ENCODE peak calls at places on chromosomes 16 and 17, in five cellular contexts. H is posterior cingulate gyrus; I is naive thymus-derived CD8-positive, alpha-beta T cell; K is T-helper 22 cell; Y is LoVo. L is an unnamed sample.

GRCh38 chr17:74748279-74748528 is 224 bp upstream of the NHERF1 start:
- DNase-seq in H (no peak), I (no peak), K (no peak), Y (no peak), L (no peak)

GRCh38 chr16:27387724-27388123 is 14.2 kb upstream of the IL21R start:
- DNase-seq in H (no peak), I (no peak), K (no peak), Y (no peak), L (no peak)

GRCh38 chr16:79795556-79795955 is 195.0 kb upstream of the MAF start:
- DNase-seq in H (no peak), I (no peak), K (no peak), Y (no peak), L (no peak)

GRCh38 chr16:80599466-80599865 is 58.7 kb downstream of the DYNLRB2 start:
- DNase-seq in H (no peak), I (no peak), K (no peak), Y (no peak), L (no peak)

GRCh38 chr17:73772107-73772705 is 128.0 kb upstream of the SDK2 start:
- DNase-seq in H (no peak), I (no peak), K (no peak), Y (no peak), L (no peak)

GRCh38 chr17:12034538-12034937 is 13.9 kb downstream of the MAP2K4 start:
- DNase-seq in H (no peak), I (no peak), K (no peak), Y (no peak), L (no peak)

GRCh38 chr16:280552-280951 is at the start of gene ARHGDIG:
- DNase-seq in H (no peak), I (no peak), K (no peak), Y (no peak), L (no peak)

GRCh38 chr17:58911741-58912343 is 156.2 kb downstream of the PPM1E start:
- DNase-seq in H (no peak), I (no peak), K (no peak), Y (no peak), L (no peak)

GRCh38 chr17:31269597-31269996 is 27.4 kb downstream of the OMG start:
- DNase-seq in H (no peak), I (no peak), K (no peak), Y (peak), L (no peak)

GRCh38 chr17:81282141-81282540 is 13.0 kb downstream of the SLC38A10 start:
- DNase-seq in H (no peak), I (no peak), K (no peak), Y (no peak), L (no peak)

GRCh38 chr17:18025596-18026407 is 13.2 kb downstream of the ATPAF2 start:
- DNase-seq in H (no peak), I (no peak), K (no peak), Y (no peak), L (no peak)

GRCh38 chr17:41762391-41762790 is 24.1 kb downstream of the JUP start:
- DNase-seq in H (no peak), I (no peak), K (no peak), Y (no peak), L (no peak)

GRCh38 chr16:79980650-79981521 is 380.3 kb upstream of the MAF start:
- DNase-seq in H (peak), I (no peak), K (no peak), Y (no peak), L (no peak)

GRCh38 chr16:84924339-84925091 is 86.8 kb downstream of the ZDHHC7 start:
- DNase-seq in H (no peak), I (no peak), K (no peak), Y (no peak), L (no peak)

GRCh38 chr17:45172541-45173286 is 11.0 kb downstream of the HEXIM2 start:
- DNase-seq in H (peak), I (peak), K (peak), Y (peak), L (peak)

GRCh38 chr16:27408602-27409031 is 6.6 kb downstream of the IL21R start:
- DNase-seq in H (no peak), I (no peak), K (no peak), Y (no peak), L (no peak)

GRCh38 chr16:88878967-88879787 is 12.7 kb upstream of the PABPN1L start:
- DNase-seq in H (no peak), I (no peak), K (no peak), Y (no peak), L (no peak)

GRCh38 chr17:2695243-2695960 is 16.2 kb downstream of the CLUH start:
- DNase-seq in H (no peak), I (no peak), K (no peak), Y (no peak), L (no peak)

GRCh38 chr16:720507-720989 is 398 bp upstream of the ANTKMT start:
- DNase-seq in H (peak), I (no peak), K (no peak), Y (peak), L (no peak)

GRCh38 chr16:83475108-83475507 is 332.7 kb upstream of the HSBP1 start:
- DNase-seq in H (no peak), I (no peak), K (no peak), Y (no peak), L (no peak)

GRCh38 chr16:1105888-1106620 is 10.0 kb upstream of the C1QTNF8 start:
- DNase-seq in H (peak), I (no peak), K (no peak), Y (peak), L (no peak)

GRCh38 chr16:1066584-1067172 is 5.9 kb upstream of the SSTR5 start:
- DNase-seq in H (no peak), I (no peak), K (no peak), Y (no peak), L (no peak)

GRCh38 chr17:30372755-30373154 is 6.0 kb upstream of the CPD start:
- DNase-seq in H (no peak), I (no peak), K (no peak), Y (peak), L (no peak)

GRCh38 chr16:1996175-1996574 is 6.4 kb downstream of the SYNGR3 start:
- DNase-seq in H (no peak), I (no peak), K (no peak), Y (no peak), L (no peak)

GRCh38 chr17:50095626-50096037 is 481 bp downstream of the PDK2 start:
- DNase-seq in H (no peak), I (no peak), K (no peak), Y (no peak), L (no peak)